ENCODE peak calls at places on chromosomes 12 and 14, in six cellular contexts. X, S, O, R, N and Z are unnamed samples.

GRCh38 chr14:83520837-83521236 is 1987.2 kb upstream of the SEL1L start:
- DNase-seq in X (no peak), S (peak; percentile 88), O (no peak), R (no peak), N (no peak), Z (peak; percentile 85)

GRCh38 chr12:130286041-130286440 is 51.6 kb upstream of the PIWIL1 start:
- DNase-seq in X (no peak), S (no peak), O (no peak), R (no peak), N (no peak), Z (no peak)

GRCh38 chr12:68871899-68872298 is 61.1 kb downstream of the CPM start:
- DNase-seq in X (no peak), S (peak; percentile 28), O (no peak), R (no peak), N (no peak), Z (no peak)

GRCh38 chr12:104473374-104473983 is 16.7 kb downstream of the CHST11 start:
- DNase-seq in X (no peak), S (no peak), O (no peak), R (no peak), N (no peak), Z (no peak)

GRCh38 chr12:52352951-52353350 is 14.3 kb downstream of the KRT85 start:
- DNase-seq in X (no peak), S (no peak), O (no peak), R (no peak), N (no peak), Z (no peak)

GRCh38 chr14:86405250-86405649 is 875.3 kb downstream of the FLRT2 start:
- DNase-seq in X (no peak), S (peak; percentile 9), O (no peak), R (no peak), N (no peak), Z (no peak)

GRCh38 chr14:93765032-93765626 is 23.2 kb downstream of the PRIMA1 start:
- DNase-seq in X (no peak), S (no peak), O (no peak), R (no peak), N (no peak), Z (no peak)

GRCh38 chr12:99195474-99195873 is 452.1 kb upstream of the GARIN6 start:
- DNase-seq in X (no peak), S (no peak), O (no peak), R (no peak), N (no peak), Z (no peak)

GRCh38 chr14:92040431-92041040 is 677 bp upstream of the TRIP11 start:
- DNase-seq in X (no peak), S (peak; percentile 61), O (no peak), R (no peak), N (no peak), Z (peak; percentile 9)

GRCh38 chr14:50047274-50047676 is 69.1 kb downstream of the VCPKMT start:
- DNase-seq in X (no peak), S (no peak), O (no peak), R (no peak), N (no peak), Z (no peak)

GRCh38 chr14:49586673-49587460 is 687 bp upstream of the RPS29 start:
- DNase-seq in X (no peak), S (peak; percentile 82), O (no peak), R (no peak), N (no peak), Z (peak; percentile 52)

GRCh38 chr14:69715725-69716482 is 51.0 kb upstream of the SRSF5 start:
- DNase-seq in X (peak; percentile 60), S (peak; percentile 70), O (peak; percentile 79), R (no peak), N (peak; percentile 72), Z (peak; percentile 56)

GRCh38 chr14:65424531-65424930 is 12.0 kb downstream of the FUT8 start:
- DNase-seq in X (no peak), S (no peak), O (no peak), R (no peak), N (no peak), Z (no peak)

GRCh38 chr14:37903561-37904191 is 304.0 kb upstream of the SSTR1 start:
- DNase-seq in X (no peak), S (peak; percentile 59), O (no peak), R (no peak), N (no peak), Z (peak; percentile 31)

GRCh38 chr12:109088818-109089217 is 4.5 kb downstream of the ALKBH2 start:
- DNase-seq in X (no peak), S (peak; percentile 62), O (no peak), R (no peak), N (no peak), Z (no peak)

GRCh38 chr12:104671407-104672095 is 214.8 kb downstream of the CHST11 start:
- DNase-seq in X (peak; percentile 85), S (peak; percentile 84), O (peak; percentile 93), R (peak; percentile 83), N (peak; percentile 81), Z (peak; percentile 98)

GRCh38 chr14:53929871-53930685 is 26.5 kb downstream of the BMP4 start:
- DNase-seq in X (no peak), S (no peak), O (no peak), R (no peak), N (no peak), Z (peak; percentile 18)

GRCh38 chr12:99611117-99611516 is 36.4 kb upstream of the GARIN6 start:
- DNase-seq in X (no peak), S (no peak), O (no peak), R (no peak), N (no peak), Z (no peak)

GRCh38 chr12:64995831-64996230 is 125.3 kb downstream of the WIF1 start:
- DNase-seq in X (no peak), S (no peak), O (no peak), R (no peak), N (no peak), Z (peak; percentile 61)

GRCh38 chr14:99619873-99620834 is 16.1 kb upstream of the CCDC85C start:
- DNase-seq in X (no peak), S (peak; percentile 45), O (no peak), R (no peak), N (no peak), Z (no peak)

GRCh38 chr12:53983580-53984572 is 1.1 kb upstream of the HOXC10 start:
- DNase-seq in X (no peak), S (no peak), O (peak; percentile 72), R (no peak), N (no peak), Z (peak; percentile 48)

GRCh38 chr14:36518031-36518585 is 1.9 kb downstream of the NKX2-1 start:
- DNase-seq in X (no peak), S (no peak), O (no peak), R (no peak), N (no peak), Z (no peak)

GRCh38 chr14:100911665-100912316 is 8.3 kb upstream of the RTL1 start:
- DNase-seq in X (no peak), S (peak; percentile 36), O (no peak), R (no peak), N (no peak), Z (no peak)

GRCh38 chr12:122128481-122128880 is 45.5 kb downstream of the IL31 start:
- DNase-seq in X (no peak), S (no peak), O (no peak), R (no peak), N (no peak), Z (no peak)

GRCh38 chr14:52348279-52348678 is 34.2 kb downstream of the PTGER2 start:
- DNase-seq in X (no peak), S (peak; percentile 50), O (no peak), R (no peak), N (no peak), Z (no peak)

GRCh38 chr12:46701356-46701755 is 124.4 kb downstream of the SLC38A4 start:
- DNase-seq in X (no peak), S (no peak), O (no peak), R (no peak), N (no peak), Z (no peak)

GRCh38 chr12:53514626-53515290 is 7.5 kb upstream of the NPFF start:
- DNase-seq in X (no peak), S (no peak), O (no peak), R (no peak), N (no peak), Z (no peak)

GRCh38 chr12:52037248-52037861 is 13.9 kb upstream of the NR4A1 start:
- DNase-seq in X (no peak), S (peak; percentile 46), O (peak; percentile 94), R (peak; percentile 78), N (peak; percentile 58), Z (no peak)

GRCh38 chr14:75259946-75260545 is 18.6 kb upstream of the FOS start:
- DNase-seq in X (no peak), S (no peak), O (no peak), R (no peak), N (no peak), Z (no peak)

GRCh38 chr12:100253437-100253836 is 13.4 kb downstream of the DEPDC4 start:
- DNase-seq in X (no peak), S (no peak), O (no peak), R (no peak), N (no peak), Z (no peak)

GRCh38 chr12:17577405-17577804 is 512.6 kb downstream of the RERGL start:
- DNase-seq in X (no peak), S (no peak), O (no peak), R (no peak), N (no peak), Z (no peak)

GRCh38 chr12:113462117-113462774 is 9.4 kb downstream of the LHX5 start:
- DNase-seq in X (peak; percentile 12), S (peak; percentile 68), O (peak; percentile 78), R (peak; percentile 86), N (peak; percentile 82), Z (peak; percentile 92)
- H3K4me3 ChIP-seq in X (peak overlapping the region; percentile 64), S (no peak overlapping the region), O (peak overlapping the region; percentile 39), R (peak overlapping the region; percentile 20), N (peak overlapping the region; percentile 53), Z (no peak overlapping the region)

GRCh38 chr12:49018282-49019119 is at the start of gene PRKAG1:
- DNase-seq in X (peak; percentile 83), S (peak; percentile 97), O (peak; percentile 98), R (peak; percentile 99), N (peak; percentile 96), Z (peak; percentile 99)
- TF ChIP-seq CTCF in X (peak; percentile 39), S (peak; percentile 71), O (peak; percentile 58), R (peak; percentile 60), N (peak; percentile 53), Z (peak; percentile 47)

DNA sequence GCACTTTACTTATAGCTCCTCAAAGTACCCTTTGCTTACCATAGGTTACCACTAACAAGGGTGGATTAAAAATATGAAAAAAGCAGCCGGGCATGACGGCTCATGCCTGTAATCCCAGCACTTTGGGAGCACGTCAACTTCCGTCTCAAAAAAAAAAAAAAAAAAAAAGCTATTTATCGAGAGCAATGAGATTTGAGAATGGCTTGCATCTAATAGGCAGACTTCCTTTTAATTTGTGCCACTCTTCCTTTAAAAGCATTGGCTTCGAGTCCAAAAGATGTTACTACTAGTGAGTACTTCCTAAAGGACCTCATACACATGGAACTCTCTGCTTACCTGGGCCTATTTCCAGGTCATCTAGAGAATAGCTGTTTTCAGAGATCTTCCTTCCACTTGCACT is 38.5 kb upstream of the CERS5 start:
- DNase-seq in X (no peak), S (no peak), O (no peak), R (no peak), N (no peak), Z (no peak)
- H3K4me3 ChIP-seq in X (no peak overlapping the region), S (no peak overlapping the region), O (peak overlapping the region; percentile 9), R (no peak overlapping the region), N (no peak overlapping the region), Z (no peak overlapping the region)

DNA sequence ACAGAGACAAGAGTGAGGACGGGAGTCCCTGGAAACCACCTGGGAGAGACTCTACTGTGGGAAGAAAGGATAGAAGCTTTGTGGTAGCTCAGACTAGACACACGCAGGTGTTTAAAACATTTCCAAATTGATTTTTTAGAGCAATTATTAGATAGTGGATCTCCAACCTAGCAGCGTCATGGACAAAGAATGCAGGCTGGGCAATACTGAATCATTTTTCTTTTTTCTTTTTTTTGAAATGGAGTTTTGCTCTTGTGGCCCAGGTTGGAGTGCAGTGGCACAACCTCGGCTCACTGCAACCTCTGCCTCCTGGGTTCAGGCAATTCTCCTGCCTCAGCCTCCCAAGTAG is 13.1 kb downstream of the GPR132 start:
- DNase-seq in X (no peak), S (no peak), O (no peak), R (no peak), N (no peak), Z (no peak)
- TF ChIP-seq CTCF in X (no peak), S (no peak), O (no peak), R (no peak), N (no peak), Z (no peak)